ENCODE peak calls at places on chromosomes 4 and X, in nine cellular contexts. R is endodermal cell, D is NCI-H2081, P is aorta, M is AG09319, V is HFF-Myc, K is dorsolateral prefrontal cortex, Q is neural crest cell, X is AG09309. G is an unnamed sample.
A peak's percentile ranks its signal among the peaks of the same experiment; 100 is the strongest.

GRCh38 chrX:154308108-154308946 is 12.7 kb downstream of the TKTL1 start:
- DNase-seq in R (peak; percentile 93), D (no peak), P (no peak), M (no peak), V (no peak), K (no peak), Q (peak; percentile 75), X (no peak), G (no peak)

GRCh38 chr4:177532363-177532762 is 90.1 kb upstream of the AGA start:
- DNase-seq in R (no peak), D (no peak), P (no peak), M (no peak), V (no peak), K (no peak), Q (no peak), X (no peak), G (no peak)

GRCh38 chrX:84118315-84118714 is 69.7 kb downstream of the RPS6KA6 start:
- DNase-seq in R (no peak), D (no peak), P (no peak), M (no peak), V (no peak), K (no peak), Q (no peak), X (no peak), G (no peak)

GRCh38 chr4:70945046-70945445 is 42.9 kb downstream of the MOB1B start:
- DNase-seq in R (no peak), D (no peak), P (no peak), M (no peak), V (no peak), K (no peak), Q (no peak), X (no peak), G (no peak)

GRCh38 chr4:75831856-75832405 is 70.3 kb downstream of the PPEF2 start:
- DNase-seq in R (no peak), D (no peak), P (no peak), M (no peak), V (no peak), K (no peak), Q (no peak), X (no peak), G (no peak)

GRCh38 chr4:3529363-3529762 is 2.9 kb downstream of the LRPAP1 start:
- DNase-seq in R (peak; percentile 36), D (no peak), P (peak; percentile 73), M (no peak), V (no peak), K (no peak), Q (no peak), X (no peak), G (no peak)

GRCh38 chr4:36394352-36394903 is 113.0 kb downstream of the DTHD1 start:
- DNase-seq in R (no peak), D (no peak), P (no peak), M (no peak), V (no peak), K (no peak), Q (no peak), X (no peak), G (no peak)

GRCh38 chrX:46941341-46941740 is 29.1 kb downstream of the JADE3 start:
- DNase-seq in R (no peak), D (no peak), P (no peak), M (no peak), V (no peak), K (no peak), Q (no peak), X (no peak), G (no peak)

GRCh38 chr4:169689681-169690080 is 68.1 kb downstream of the HPF1 start:
- DNase-seq in R (no peak), D (no peak), P (no peak), M (no peak), V (no peak), K (no peak), Q (no peak), X (no peak), G (no peak)

GRCh38 chr4:90030953-90031352 is 96.2 kb upstream of the CCSER1 start:
- DNase-seq in R (peak; percentile 57), D (peak; percentile 8), P (no peak), M (no peak), V (no peak), K (no peak), Q (no peak), X (no peak), G (no peak)

GRCh38 chr4:6198768-6199343 is 1.5 kb downstream of the JAKMIP1 start:
- DNase-seq in R (peak; percentile 94), D (no peak), P (no peak), M (no peak), V (no peak), K (peak; percentile 73), Q (no peak), X (no peak), G (no peak)

GRCh38 chr4:122003335-122003734 is 51.5 kb upstream of the TRPC3 start:
- DNase-seq in R (peak; percentile 86), D (peak; percentile 1), P (no peak), M (no peak), V (no peak), K (no peak), Q (peak; percentile 2), X (no peak), G (no peak)

GRCh38 chrX:36626898-36627297 is 381.3 kb upstream of the FAM47C start:
- DNase-seq in R (no peak), D (no peak), P (no peak), M (no peak), V (no peak), K (no peak), Q (no peak), X (no peak), G (no peak)

GRCh38 chrX:38335382-38335781 is 8.1 kb upstream of the RPGR start:
- DNase-seq in R (no peak), D (no peak), P (no peak), M (no peak), V (no peak), K (no peak), Q (no peak), X (no peak), G (no peak)

GRCh38 chr4:20418865-20419451 is 167.3 kb downstream of the SLIT2 start:
- DNase-seq in R (no peak), D (peak; percentile 75), P (no peak), M (peak; percentile 46), V (peak; percentile 41), K (no peak), Q (no peak), X (peak; percentile 57), G (peak; percentile 30)

GRCh38 chr4:101208171-101208570 is 139.2 kb downstream of the PPP3CA start:
- DNase-seq in R (no peak), D (peak; percentile 22), P (no peak), M (no peak), V (no peak), K (no peak), Q (no peak), X (no peak), G (no peak)

GRCh38 chr4:5416637-5417036 is 291.7 kb downstream of the EVC2 start:
- DNase-seq in R (no peak), D (no peak), P (no peak), M (no peak), V (no peak), K (no peak), Q (no peak), X (no peak), G (no peak)

GRCh38 chr4:14916554-14917304 is 85.6 kb upstream of the CPEB2 start:
- DNase-seq in R (peak; percentile 56), D (no peak), P (no peak), M (no peak), V (peak; percentile 15), K (peak; percentile 50), Q (no peak), X (no peak), G (no peak)

G was measured in pulmonary artery endothelial cell.